ENCODE peak calls at places on chromosomes 3 and 15, in five cellular contexts. E, H, C, A and X are unnamed samples.
A peak's percentile ranks its signal among the peaks of the same experiment; 100 is the strongest.

GRCh38 chr15:25181290-25182097 is 226.7 kb downstream of the SNRPN start:
- DNase-seq in C (no peak), H (no peak), E (no peak), A (no peak), X (no peak)

GRCh38 chr3:129034650-129035049 is 25.9 kb upstream of the GP9 start:
- DNase-seq in H (no peak), C (no peak), E (no peak), A (no peak), X (no peak)

GRCh38 chr3:188389711-188390346 is 235.9 kb downstream of the LPP start:
- DNase-seq in H (peak; percentile 42), A (peak; percentile 40), C (no peak), E (no peak), X (no peak)

GRCh38 chr15:40639677-40640076 is 45.6 kb downstream of the KNL1 start:
- DNase-seq in C (no peak), H (no peak), E (no peak), A (no peak), X (no peak)

GRCh38 chr3:171867976-171868375 is 24.8 kb downstream of the TMEM212 start:
- DNase-seq in E (no peak), A (no peak), C (peak; percentile 10), H (peak; percentile 38), X (no peak)

GRCh38 chr3:136898549-136898948 is 36.5 kb downstream of the NCK1 start:
- DNase-seq in H (no peak), A (no peak), E (no peak), C (no peak), X (no peak)

GRCh38 chr15:31427411-31427810 is 100.8 kb downstream of the KLF13 start:
- DNase-seq in E (no peak), H (peak; percentile 56), C (no peak), A (no peak), X (no peak)

GRCh38 chr3:37703633-37704032 is 158.0 kb upstream of the CTDSPL start:
- DNase-seq in C (no peak), A (no peak), E (no peak), H (peak; percentile 40), X (no peak)

GRCh38 chr3:9412293-9412692 is 14.9 kb downstream of the SETD5 start:
- DNase-seq in H (no peak), C (no peak), E (no peak), A (no peak), X (no peak)

DNA sequence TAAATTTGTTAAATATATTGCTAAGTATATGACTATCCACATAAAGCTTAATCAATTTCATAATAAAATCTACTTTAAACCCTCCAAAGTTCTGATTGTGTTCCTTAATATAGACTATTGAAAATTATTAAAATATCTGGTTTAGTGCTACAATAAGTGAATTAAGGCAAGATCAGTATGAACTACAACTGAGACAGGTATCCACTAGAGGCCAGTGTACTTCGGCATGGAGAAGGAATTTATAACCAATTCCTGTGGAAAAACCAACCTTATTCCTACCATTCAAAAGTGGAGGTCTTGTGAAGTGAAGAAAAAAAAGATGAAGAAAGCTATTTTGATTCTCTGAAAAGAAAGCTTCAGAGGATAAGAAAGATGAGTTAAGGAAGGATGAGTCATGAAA is 237.7 kb downstream of the SUCLG2 start:
- DNase-seq in A (no peak), H (peak; percentile 12), C (no peak), E (no peak), X (no peak)
- TF ChIP-seq CTCF in A (no peak), H (peak; percentile 17), C (no peak), E (peak; percentile 40), X (no peak)

GRCh38 chr15:45586990-45587860 is at the start of gene BLOC1S6:
- DNase-seq in A (peak; percentile 82), C (peak; percentile 86), H (peak; percentile 94), E (peak; percentile 85), X (peak; percentile 87)
- TF ChIP-seq CTCF in A (peak; percentile 17), C (no peak), H (no peak), E (no peak), X (no peak)

DNA sequence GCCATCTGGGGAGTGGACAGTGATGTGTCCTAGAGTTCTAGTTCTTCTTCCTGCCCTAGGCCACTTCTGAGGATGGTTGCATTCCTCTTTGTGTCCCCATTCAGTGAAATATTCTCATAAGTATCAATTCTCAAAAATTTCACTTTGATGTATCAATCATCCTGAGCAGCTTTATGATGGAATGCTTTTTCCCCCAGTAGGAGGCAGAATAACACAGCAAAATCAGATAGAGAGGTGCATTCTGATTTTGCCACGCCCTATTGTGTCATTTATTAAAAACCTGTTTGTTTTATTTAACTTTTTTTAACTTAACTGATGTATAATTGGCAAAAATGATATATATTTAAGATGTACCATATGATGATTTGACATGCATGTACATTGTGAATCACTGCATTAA is 656.0 kb upstream of the GRM7 start:
- DNase-seq in C (no peak), E (no peak), A (no peak), H (no peak), X (no peak)
- TF ChIP-seq CTCF in C (peak; percentile 13), E (no peak), A (no peak), H (no peak), X (peak; percentile 53)

GRCh38 chr3:46593274-46593862 is 19.0 kb upstream of the FAM240A start:
- DNase-seq in H (no peak), C (no peak), A (no peak), E (no peak), X (no peak)
- TF ChIP-seq CTCF in H (no peak), C (peak; percentile 6), A (no peak), E (no peak), X (no peak)

GRCh38 chr3:69716119-69716518 is 23.1 kb upstream of the MITF start:
- DNase-seq in H (no peak), E (no peak), C (no peak), A (no peak), X (no peak)

GRCh38 chr3:69715204-69715603 is 24.1 kb upstream of the MITF start:
- DNase-seq in C (no peak), E (no peak), H (no peak), A (no peak), X (no peak)

GRCh38 chr3:69712244-69712643 is 27.0 kb upstream of the MITF start:
- DNase-seq in A (no peak), H (no peak), E (no peak), C (no peak), X (no peak)

GRCh38 chr3:69710153-69710977 is 28.9 kb upstream of the MITF start:
- DNase-seq in A (no peak), C (no peak), E (peak; percentile 79), H (peak; percentile 73), X (no peak)

GRCh38 chr3:69712933-69713332 is 26.3 kb upstream of the MITF start:
- DNase-seq in H (no peak), A (no peak), E (no peak), C (no peak), X (no peak)
- TF ChIP-seq CTCF in H (no peak), A (no peak), E (no peak), C (no peak), X (no peak)

GRCh38 chr15:28935316-28935715 is 49.5 kb downstream of the APBA2 start:
- DNase-seq in H (no peak), E (no peak), C (no peak), A (no peak), X (peak; percentile 33)
- TF ChIP-seq CTCF in H (peak; percentile 34), E (peak; percentile 50), C (peak; percentile 8), A (no peak), X (peak; percentile 36)

GRCh38 chr3:157075693-157076420 is 84.1 kb downstream of the CCNL1 start:
- DNase-seq in E (no peak), H (no peak), C (no peak), A (no peak), X (no peak)

GRCh38 chr3:157074490-157074889 is 85.5 kb downstream of the CCNL1 start:
- DNase-seq in A (no peak), H (no peak), E (no peak), C (no peak), X (no peak)

GRCh38 chr3:157078131-157078835 is 81.7 kb downstream of the CCNL1 start:
- DNase-seq in H (no peak), E (peak; percentile 32), A (no peak), C (no peak), X (no peak)

GRCh38 chr3:157079677-157080369 is 80.1 kb downstream of the CCNL1 start:
- DNase-seq in A (no peak), C (no peak), E (no peak), H (no peak), X (no peak)

DNA sequence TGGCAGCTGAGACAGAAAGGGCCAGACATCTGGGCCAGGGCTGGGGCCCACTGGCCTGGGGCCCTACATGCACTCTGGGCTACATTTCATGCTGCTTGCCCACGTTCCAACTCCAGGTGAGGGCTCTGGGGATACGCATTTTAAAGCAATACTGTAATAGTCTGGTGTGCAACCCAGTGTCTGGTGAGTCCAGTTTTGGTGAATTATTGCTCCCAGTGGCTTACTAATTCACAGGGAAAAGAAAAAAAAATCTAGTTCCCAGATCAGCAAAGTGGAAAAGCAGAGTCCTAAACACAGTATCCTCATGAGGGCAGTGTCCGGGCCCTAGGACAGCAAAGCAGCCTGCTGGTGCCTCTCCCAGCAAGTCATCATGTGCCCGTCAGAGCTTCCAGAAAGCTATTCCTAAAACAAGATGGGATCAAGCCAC is 82.4 kb downstream of the CCNL1 start:
- DNase-seq in E (peak; percentile 60), A (no peak), H (no peak), C (no peak), X (no peak)
- TF ChIP-seq CTCF in E (peak; percentile 62), A (no peak), H (no peak), C (no peak), X (no peak)